ENCODE peak calls at places on chromosomes 5 and 9, in four cellular contexts. K is HuH-7.5, R is cardiac fibroblast, T is foreskin fibroblast. N is an unnamed sample.

GRCh38 chr9:93697352-93698139 is 121.2 kb downstream of the PHF2 start:
- DNase-seq in K (no peak), R (no peak), T (no peak), N (no peak)

GRCh38 chr5:59301727-59302126 is 591.8 kb downstream of the PDE4D start:
- DNase-seq in K (no peak), R (no peak), T (no peak), N (no peak)

GRCh38 chr9:33765411-33765810 is 29.9 kb upstream of the PRSS3 start:
- DNase-seq in K (no peak), R (peak), T (peak), N (no peak)

GRCh38 chr5:115241881-115242642 is 20.6 kb downstream of the PGGT1B start:
- DNase-seq in K (no peak), R (no peak), T (no peak), N (peak)

GRCh38 chr9:137793196-137793841 is 84.3 kb upstream of the CACNA1B start:
- DNase-seq in K (no peak), R (no peak), T (no peak), N (no peak)

GRCh38 chr5:177546262-177546741 is 8.1 kb downstream of the FAM193B start:
- DNase-seq in K (no peak), R (peak), T (peak), N (peak)

GRCh38 chr5:8839361-8840055 is 706.4 kb downstream of the SEMA5A start:
- DNase-seq in K (no peak), R (no peak), T (no peak), N (no peak)

GRCh38 chr9:16191691-16192402 is 639.0 kb downstream of the CCDC171 start:
- DNase-seq in K (peak), R (peak), T (peak), N (peak)

GRCh38 chr5:13944564-13945195 is at the start of gene DNAH5:
- DNase-seq in K (no peak), R (no peak), T (no peak), N (no peak)

GRCh38 chr5:75509956-75510355 is 1.5 kb downstream of the CERT1 start:
- DNase-seq in K (peak), R (peak), T (peak), N (peak)

GRCh38 chr9:114895605-114896004 is 34.8 kb downstream of the TNFSF8 start:
- DNase-seq in K (no peak), R (peak), T (peak), N (no peak)

GRCh38 chr9:34783951-34784487 is 74.1 kb upstream of the CCL21 start:
- DNase-seq in K (no peak), R (no peak), T (no peak), N (no peak)

GRCh38 chr5:80159133-80159815 is 96.6 kb downstream of the SERINC5 start:
- DNase-seq in K (no peak), R (no peak), T (no peak), N (no peak)

GRCh38 chr9:118094387-118094786 is 390.2 kb downstream of the TLR4 start:
- DNase-seq in K (no peak), R (no peak), T (no peak), N (no peak)

GRCh38 chr5:133510634-133511262 is 101.6 kb downstream of the FSTL4 start:
- DNase-seq in K (no peak), R (no peak), T (no peak), N (no peak)

GRCh38 chr9:130626249-130626982 is 38.0 kb upstream of the PRDM12 start:
- DNase-seq in K (no peak), R (no peak), T (no peak), N (no peak)

GRCh38 chr5:32707394-32707997 is 3.6 kb upstream of the NPR3 start:
- DNase-seq in K (no peak), R (peak), T (no peak), N (peak)

GRCh38 chr5:76341935-76342334 is 61.1 kb upstream of the IQGAP2 start:
- DNase-seq in K (no peak), R (no peak), T (no peak), N (no peak)

GRCh38 chr5:150789943-150790611 is 11.5 kb downstream of the SMIM3 start:
- DNase-seq in K (no peak), R (peak), T (peak), N (no peak)

GRCh38 chr9:112850840-112851239 is 39.8 kb downstream of the SLC46A2 start:
- DNase-seq in K (no peak), R (no peak), T (no peak), N (no peak)

GRCh38 chr9:28073278-28073677 is 500.0 kb upstream of the C9orf72 start:
- DNase-seq in K (no peak), R (peak), T (no peak), N (peak)

GRCh38 chr9:111891910-111892499 is 4.6 kb upstream of the UGCG start:
- DNase-seq in K (peak), R (no peak), T (no peak), N (peak)

GRCh38 chr5:168529361-168530234 is 493 bp downstream of the FBLL1 start:
- DNase-seq in K (no peak), R (peak), T (no peak), N (no peak)

GRCh38 chr5:169626779-169627178 is 10.3 kb upstream of the DOCK2 start:
- DNase-seq in K (no peak), R (peak), T (peak), N (no peak)

GRCh38 chr5:95533106-95533505 is 21.7 kb downstream of the SKIC3 start:
- DNase-seq in K (no peak), R (no peak), T (no peak), N (no peak)

GRCh38 chr9:126496181-126496576 is 117.5 kb upstream of the LMX1B start:
- DNase-seq in K (no peak), R (no peak), T (no peak), N (no peak)

GRCh38 chr9:7240569-7241311 is 483.0 kb downstream of the KDM4C start:
- DNase-seq in K (no peak), R (no peak), T (no peak), N (no peak)

GRCh38 chr5:138632900-138633489 is 57.8 kb upstream of the HSPA9 start:
- DNase-seq in K (no peak), R (peak), T (peak), N (peak)

GRCh38 chr9:95143591-95144561 is 173.6 kb downstream of the FANCC start:
- DNase-seq in K (no peak), R (peak), T (peak), N (peak)

GRCh38 chr9:78921341-78921740 is 624.4 kb downstream of the PSAT1 start:
- DNase-seq in K (no peak), R (no peak), T (peak), N (no peak)

GRCh38 chr9:13267743-13268142 is 11.7 kb downstream of the MPDZ start:
- DNase-seq in K (no peak), R (peak), T (peak), N (no peak)

GRCh38 chr5:143471041-143471509 is 67.6 kb upstream of the NR3C1 start:
- DNase-seq in K (no peak), R (peak), T (peak), N (no peak)

GRCh38 chr9:131618785-131619184 is 73.5 kb downstream of the PRRT1B start:
- DNase-seq in K (no peak), R (no peak), T (no peak), N (no peak)

GRCh38 chr9:20353529-20353928 is 268.8 kb downstream of the MLLT3 start:
- DNase-seq in K (no peak), R (no peak), T (no peak), N (no peak)

GRCh38 chr5:107549567-107549966 is 121.2 kb downstream of the EFNA5 start:
- DNase-seq in K (no peak), R (no peak), T (no peak), N (no peak)

GRCh38 chr9:87795178-87795577 is 69.3 kb downstream of the CTSL start:
- DNase-seq in K (no peak), R (no peak), T (no peak), N (no peak)

GRCh38 chr5:113381791-113382190 is 53.0 kb downstream of the TSSK1B start:
- DNase-seq in K (no peak), R (no peak), T (no peak), N (no peak)

N was measured in HepG2.